ENCODE peak calls at places on chromosomes 13 and 19, in ten cellular contexts. P is Calu3; D is dermis blood vessel endothelial cell; Q is NCI-H2227 treated with DMSO at 0.1 percent for 48 hours; B is iris pigment epithelial cell; C is activated naive CD8-positive, alpha-beta T cell treated with anti-CD3 and anti-CD28 coated beads, Interleukin-2, amount 50 U/mL, for 24 hours; W is HAP-1; E is AG04449; V is T-helper 22 cell; L is mucosa of gallbladder. Z is an unnamed sample.

GRCh38 chr19:46390866-46391265 is 22.5 kb downstream of the CCDC8 start:
- DNase-seq in P (no peak), D (no peak), Q (no peak), B (no peak), C (no peak), W (no peak), E (no peak), V (no peak), L (no peak), Z (no peak)

GRCh38 chr19:55146078-55146647 is 2.8 kb downstream of the TNNT1 start:
- DNase-seq in P (peak), D (peak), Q (peak), B (no peak), C (no peak), W (peak), E (no peak), V (no peak), L (no peak), Z (peak)

GRCh38 chr19:4506449-4507149 is 11.7 kb downstream of the PLIN4 start:
- DNase-seq in P (no peak), D (peak), Q (no peak), B (peak), C (peak), W (no peak), E (peak), V (no peak), L (no peak), Z (peak)

GRCh38 chr13:99916366-99917103 is 55.0 kb downstream of the ZIC5 start:
- DNase-seq in P (peak), D (peak), Q (no peak), B (peak), C (no peak), W (peak), E (peak), V (no peak), L (peak), Z (peak)

GRCh38 chr19:31874313-31874712 is 471.1 kb upstream of the ZNF507 start:
- DNase-seq in P (no peak), D (no peak), Q (no peak), B (no peak), C (no peak), W (no peak), E (no peak), V (no peak), L (no peak), Z (no peak)

GRCh38 chr13:52695856-52696255 is 43.2 kb downstream of the SUGT1 start:
- DNase-seq in P (no peak), D (no peak), Q (no peak), B (peak), C (no peak), W (no peak), E (peak), V (no peak), L (no peak), Z (no peak)

GRCh38 chr13:101331731-101332130 is 84.6 kb downstream of the NALCN start:
- DNase-seq in P (no peak), D (no peak), Q (no peak), B (no peak), C (no peak), W (no peak), E (no peak), V (no peak), L (no peak), Z (no peak)

GRCh38 chr19:41587838-41588210 is 11.9 kb downstream of the CEACAM21 start:
- DNase-seq in P (no peak), D (no peak), Q (no peak), B (no peak), C (no peak), W (no peak), E (no peak), V (no peak), L (no peak), Z (no peak)

GRCh38 chr13:33606692-33607091 is 211.3 kb upstream of the RFC3 start:
- DNase-seq in P (no peak), D (no peak), Q (peak), B (peak), C (no peak), W (peak), E (no peak), V (no peak), L (no peak), Z (no peak)

GRCh38 chr13:75876371-75877050 is 240.4 kb downstream of the LMO7 start:
- DNase-seq in P (peak), D (peak), Q (peak), B (peak), C (peak), W (peak), E (no peak), V (no peak), L (peak), Z (peak)

GRCh38 chr13:97360610-97361009 is 73.4 kb upstream of the RAP2A start:
- DNase-seq in P (no peak), D (no peak), Q (no peak), B (no peak), C (no peak), W (no peak), E (no peak), V (no peak), L (no peak), Z (no peak)

GRCh38 chr13:73040968-73041580 is 17.7 kb upstream of the KLF5 start:
- DNase-seq in P (peak), D (no peak), Q (no peak), B (no peak), C (no peak), W (no peak), E (no peak), V (no peak), L (no peak), Z (no peak)

GRCh38 chr13:112060899-112061366 is 6.0 kb upstream of the SOX1 start:
- DNase-seq in P (no peak), D (no peak), Q (no peak), B (no peak), C (no peak), W (no peak), E (no peak), V (no peak), L (no peak), Z (no peak)

GRCh38 chr13:97225533-97225932 is 3.4 kb downstream of the MBNL2 start:
- DNase-seq in P (no peak), D (peak), Q (no peak), B (no peak), C (no peak), W (no peak), E (no peak), V (no peak), L (no peak), Z (no peak)

GRCh38 chr19:17757125-17757524 is 5.8 kb downstream of the FCHO1 start:
- DNase-seq in P (peak), D (peak), Q (no peak), B (peak), C (no peak), W (no peak), E (no peak), V (no peak), L (peak), Z (peak)

GRCh38 chr13:40440990-40441820 is 225.2 kb downstream of the FOXO1 start:
- DNase-seq in P (peak), D (peak), Q (no peak), B (peak), C (no peak), W (no peak), E (no peak), V (no peak), L (peak), Z (no peak)

GRCh38 chr13:22839554-22840286 is 341.1 kb upstream of the SGCG start:
- DNase-seq in P (no peak), D (no peak), Q (no peak), B (no peak), C (no peak), W (no peak), E (no peak), V (no peak), L (no peak), Z (no peak)

Z was measured in COLO829.